ENCODE peak calls at places on chromosomes 3 and 15, in four cellular contexts. B, Q, X and O are unnamed samples.

GRCh38 chr3:25728101-25728500 is 55.1 kb downstream of the NGLY1 start:
- DNase-seq in B (no peak), Q (no peak), X (no peak), O (no peak)

GRCh38 chr3:4548356-4548755 is 55.2 kb downstream of the ITPR1 start:
- DNase-seq in B (no peak), Q (no peak), X (no peak), O (no peak)

GRCh38 chr15:101431301-101431700 is 58.2 kb downstream of the PCSK6 start:
- DNase-seq in B (no peak), Q (no peak), X (no peak), O (no peak)

GRCh38 chr3:45980819-45981218 is 14.8 kb downstream of the FYCO1 start:
- DNase-seq in B (no peak), Q (no peak), X (no peak), O (no peak)

GRCh38 chr3:149314807-149315578 is 18.4 kb downstream of the TM4SF18 start:
- DNase-seq in B (no peak), Q (no peak), X (no peak), O (no peak)

GRCh38 chr3:135240426-135240825 is 445.4 kb downstream of the EPHB1 start:
- DNase-seq in B (no peak), Q (no peak), X (peak; percentile 45), O (no peak)

GRCh38 chr3:31358473-31359075 is 174.2 kb upstream of the STT3B start:
- DNase-seq in B (no peak), Q (no peak), X (no peak), O (no peak)

GRCh38 chr3:71724584-71725278 is 471 bp downstream of the EIF4E3 start:
- DNase-seq in B (no peak), Q (peak; percentile 46), X (peak; percentile 54), O (peak; percentile 43)

GRCh38 chr3:14256046-14256445 is 77.4 kb downstream of the LSM3 start:
- DNase-seq in B (no peak), Q (no peak), X (no peak), O (no peak)

GRCh38 chr3:120567370-120568197 is 28.6 kb upstream of the NDUFB4 start:
- DNase-seq in B (no peak), Q (no peak), X (no peak), O (no peak)

GRCh38 chr3:107660316-107660976 is 137.7 kb downstream of the BBX start:
- DNase-seq in B (no peak), Q (no peak), X (no peak), O (no peak)

GRCh38 chr3:84974347-84974746 is 15.6 kb downstream of the CADM2 start:
- DNase-seq in B (no peak), Q (no peak), X (no peak), O (no peak)

GRCh38 chr3:173044998-173045397 is 96.0 kb downstream of the SPATA16 start:
- DNase-seq in B (no peak), Q (no peak), X (no peak), O (no peak)

GRCh38 chr3:173043757-173044156 is 97.3 kb downstream of the SPATA16 start:
- DNase-seq in B (no peak), Q (no peak), X (no peak), O (no peak)

GRCh38 chr3:173045770-173046382 is 95.2 kb downstream of the SPATA16 start:
- DNase-seq in B (no peak), Q (no peak), X (no peak), O (no peak)
- TF ChIP-seq CTCF in B (no peak), Q (no peak), X (no peak), O (peak; percentile 69)

GRCh38 chr3:65230251-65231140 is 542.7 kb upstream of the ADAMTS9 start:
- DNase-seq in B (no peak), Q (no peak), X (no peak), O (no peak)
- TF ChIP-seq CTCF in B (no peak), Q (no peak), X (no peak), O (no peak)

DNA sequence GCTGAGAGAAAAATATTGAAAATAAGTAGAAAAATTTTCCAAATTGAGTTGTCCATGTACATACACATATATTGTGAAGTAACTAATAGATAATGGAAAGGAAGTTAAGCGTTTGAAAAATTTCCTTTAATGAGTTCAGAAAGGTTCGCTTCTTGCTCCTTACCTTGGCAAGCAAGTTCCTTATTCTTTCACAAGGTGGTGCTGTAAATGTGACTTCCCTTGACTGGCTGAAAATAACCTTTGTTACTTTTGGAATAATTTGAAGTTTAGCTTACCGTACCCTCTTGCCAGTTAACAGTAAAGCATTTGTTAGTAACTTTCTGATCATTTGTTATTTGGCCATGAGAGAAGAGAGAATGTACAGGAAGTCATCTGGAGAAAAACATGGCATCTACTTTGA is 41.6 kb downstream of the PYDC2 start:
- DNase-seq in B (no peak), Q (no peak), X (no peak), O (no peak)
- TF ChIP-seq CTCF in B (no peak), Q (no peak), X (no peak), O (peak; percentile 53)

DNA sequence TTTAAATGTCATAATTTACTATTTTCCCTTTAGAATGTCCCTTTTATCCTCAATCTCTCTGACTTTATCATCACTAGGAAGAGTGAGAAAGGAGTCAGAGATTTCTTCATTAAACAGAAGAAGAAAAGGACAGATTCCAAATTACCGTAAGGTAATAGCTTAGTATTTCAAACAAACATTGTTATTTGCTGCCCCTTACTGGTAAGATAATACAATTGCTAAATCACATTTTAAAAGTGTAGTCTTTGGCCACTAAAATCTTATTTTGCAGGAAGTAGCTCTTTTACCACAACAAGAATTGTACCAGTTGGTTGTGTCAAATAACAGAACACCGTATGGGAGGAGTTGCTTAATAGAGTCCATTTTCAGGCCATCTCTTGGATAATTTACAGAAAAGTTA is 53.7 kb downstream of the CGGBP1 start:
- DNase-seq in B (no peak), Q (no peak), X (no peak), O (no peak)
- TF ChIP-seq CTCF in B (no peak), Q (no peak), X (no peak), O (peak; percentile 54)

DNA sequence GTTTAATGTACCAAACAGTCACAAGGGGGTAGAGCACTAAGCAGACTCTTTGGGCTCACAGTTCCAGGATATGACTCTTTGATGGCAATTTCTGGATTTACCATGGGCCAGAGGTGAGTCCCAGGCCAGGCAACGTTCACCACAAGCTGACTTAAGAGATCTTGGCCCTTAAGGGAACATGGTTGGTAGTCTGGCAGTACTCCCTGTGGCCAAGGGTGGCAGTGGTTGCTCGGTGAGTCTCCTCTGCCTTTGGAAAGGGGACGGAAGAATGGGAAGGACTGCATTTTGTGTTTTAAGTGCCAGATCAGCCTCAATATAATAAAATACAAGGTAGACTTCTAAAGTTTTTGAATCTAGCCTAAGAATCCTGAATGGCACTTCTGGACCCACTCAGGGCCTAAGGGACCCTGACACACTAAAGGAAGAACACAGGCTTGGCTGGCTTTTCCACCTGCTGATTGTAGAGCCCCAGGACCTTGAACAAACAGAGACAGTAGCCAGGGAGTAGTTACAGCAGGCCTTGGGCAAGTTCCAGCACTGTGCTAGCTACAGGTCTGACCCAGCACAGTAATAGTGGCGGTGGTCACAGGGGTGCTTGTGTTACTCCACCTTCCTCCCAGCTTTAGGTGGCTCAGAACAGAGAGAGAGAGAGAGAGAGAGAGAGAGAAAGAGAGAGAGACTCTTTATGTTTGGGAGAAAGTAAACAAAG is 730.7 kb upstream of the ALCAM start:
- DNase-seq in B (no peak), Q (no peak), X (no peak), O (no peak)
- TF ChIP-seq CTCF in B (no peak), Q (no peak), X (no peak), O (no peak)

GRCh38 chr3:127291114-127291513 is 3.3 kb upstream of the PRR20G start:
- DNase-seq in B (no peak), Q (no peak), X (no peak), O (no peak)
- TF ChIP-seq CTCF in B (no peak), Q (no peak), X (no peak), O (no peak)

DNA sequence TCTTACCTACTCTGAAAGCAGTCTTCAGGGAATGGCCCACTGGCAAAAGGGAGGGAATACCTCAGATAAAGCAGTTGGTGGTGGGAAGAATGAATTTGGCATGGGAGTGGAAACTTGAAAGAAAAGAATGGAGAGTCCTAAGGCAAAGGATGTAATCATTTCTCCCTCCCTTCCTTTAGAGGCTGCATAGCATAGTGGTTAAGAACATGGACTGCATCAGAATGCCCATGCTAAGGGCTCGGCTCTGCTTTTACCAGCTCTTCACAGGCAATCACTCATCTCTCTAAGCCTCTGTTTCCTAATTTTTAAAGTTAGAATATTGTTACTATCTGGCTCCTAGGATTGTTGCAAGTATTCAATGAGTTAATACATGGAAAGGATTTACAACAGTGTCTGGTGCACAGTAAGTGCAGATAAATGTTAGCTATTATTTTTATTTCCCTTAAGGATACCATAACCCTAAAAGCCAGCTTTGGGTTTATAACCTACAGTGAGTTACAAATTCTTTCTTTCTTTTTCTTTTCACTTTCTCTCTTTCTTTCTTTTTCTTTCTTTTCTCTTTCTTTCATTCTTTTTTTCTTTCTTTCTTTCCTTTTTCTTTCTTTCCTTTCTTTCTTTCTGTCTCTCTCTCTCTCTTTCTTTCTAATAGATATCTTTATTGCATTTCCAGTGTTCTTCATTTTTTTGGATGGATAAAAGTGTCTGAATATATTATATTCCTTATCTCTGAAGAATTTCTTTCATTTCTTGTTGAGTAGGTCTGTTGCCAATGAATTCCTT is 23.6 kb downstream of the VEPH1 start:
- DNase-seq in B (no peak), Q (no peak), X (no peak), O (no peak)
- TF ChIP-seq CTCF in B (no peak), Q (no peak), X (no peak), O (no peak)

GRCh38 chr3:127959873-127960272 is 44.8 kb downstream of the KBTBD12 start:
- DNase-seq in B (no peak), Q (no peak), X (peak; percentile 10), O (no peak)
- TF ChIP-seq CTCF in B (no peak), Q (no peak), X (no peak), O (no peak)